ENCODE peak calls at places on chromosomes 5 and 9, in six cellular contexts. E, L, T, D, Y and M are unnamed samples.

GRCh38 chr9:69674112-69674511 is 1.9 kb upstream of the APBA1 start:
- DNase-seq in E (no peak), D (no peak), T (no peak), L (no peak), Y (no peak), M (peak)

GRCh38 chr5:124393564-124394379 is 352.7 kb downstream of the ZNF608 start:
- DNase-seq in T (no peak), E (no peak), L (no peak), D (peak), Y (no peak), M (no peak)

GRCh38 chr9:70802758-70803436 is 318.5 kb downstream of the TRPM3 start:
- DNase-seq in L (no peak), D (no peak), Y (no peak), T (no peak), E (no peak), M (no peak)

GRCh38 chr9:136619742-136620440 is 42.8 kb upstream of the EGFL7 start:
- DNase-seq in E (no peak), D (no peak), L (no peak), Y (no peak), T (no peak), M (no peak)

GRCh38 chr5:43161244-43161643 is 30.8 kb upstream of the NIM1K start:
- DNase-seq in Y (no peak), D (no peak), T (no peak), E (no peak), L (no peak), M (no peak)

GRCh38 chr5:68267044-68267443 is 51.5 kb downstream of the PIK3R1 start:
- DNase-seq in E (no peak), D (no peak), Y (no peak), T (no peak), L (no peak), M (no peak)

GRCh38 chr9:74953235-74953741 is 576 bp upstream of the C9orf40 start:
- DNase-seq in Y (peak), T (no peak), D (peak), L (no peak), E (no peak), M (no peak)

GRCh38 chr5:16980983-16981382 is 44.9 kb upstream of the MYO10 start:
- DNase-seq in Y (peak), L (peak), D (no peak), E (no peak), T (no peak), M (no peak)

GRCh38 chr5:145939532-145940065 is 3.2 kb downstream of the SH3RF2 start:
- DNase-seq in Y (no peak), D (no peak), L (no peak), E (no peak), T (no peak), M (no peak)

GRCh38 chr5:172443441-172444109 is 10.8 kb downstream of the SH3PXD2B start:
- DNase-seq in D (peak), L (peak), T (no peak), E (peak), Y (peak), M (peak)

GRCh38 chr9:73219985-73220626 is 68.4 kb downstream of the ANXA1 start:
- DNase-seq in T (no peak), L (no peak), E (no peak), D (no peak), Y (peak), M (peak)

GRCh38 chr5:78899922-78900362 is 85.2 kb downstream of the ARSB start:
- DNase-seq in L (peak), D (no peak), Y (peak), T (peak), E (no peak), M (no peak)

GRCh38 chr5:643811-644271 is 31.7 kb downstream of the CEP72 start:
- DNase-seq in Y (no peak), T (no peak), E (no peak), D (no peak), L (no peak), M (no peak)

GRCh38 chr5:41432481-41433253 is 77.7 kb downstream of the PLCXD3 start:
- DNase-seq in D (no peak), T (no peak), Y (no peak), E (no peak), L (no peak), M (no peak)

GRCh38 chr5:91586232-91586631 is 203.1 kb upstream of the ARRDC3 start:
- DNase-seq in E (no peak), L (no peak), D (no peak), Y (no peak), T (no peak), M (no peak)

GRCh38 chr5:86175224-86175623 is 442.5 kb upstream of the COX7C start:
- DNase-seq in Y (no peak), T (no peak), L (no peak), D (no peak), E (no peak), M (no peak)

GRCh38 chr5:170115925-170116324 is 10.2 kb downstream of the FOXI1 start:
- DNase-seq in E (no peak), Y (no peak), D (no peak), L (no peak), T (no peak), M (no peak)

GRCh38 chr5:51395245-51395644 is 12.0 kb downstream of the ISL1 start:
- DNase-seq in E (no peak), T (no peak), L (no peak), D (no peak), Y (no peak), M (no peak)

GRCh38 chr9:36194326-36195000 is 3.7 kb downstream of the CLTA start:
- DNase-seq in E (no peak), T (no peak), D (no peak), Y (no peak), L (no peak), M (peak)

GRCh38 chr5:9456435-9457042 is 89.3 kb downstream of the SEMA5A start:
- DNase-seq in D (no peak), E (no peak), T (no peak), Y (peak), L (no peak), M (no peak)

GRCh38 chr5:123512631-123513461 is 869 bp downstream of the CSNK1G3 start:
- DNase-seq in Y (peak), D (peak), L (peak), E (peak), T (peak), M (peak)

GRCh38 chr9:121906074-121906520 is 187.0 kb downstream of the TTLL11 start:
- DNase-seq in L (no peak), Y (peak), E (no peak), D (no peak), T (no peak), M (peak)

GRCh38 chr5:849651-850301 is 1.0 kb downstream of the ZDHHC11 start:
- DNase-seq in T (no peak), Y (no peak), E (no peak), D (no peak), L (no peak), M (no peak)

GRCh38 chr9:93435386-93435785 is 16.1 kb upstream of the FAM120A start:
- DNase-seq in D (no peak), E (no peak), T (no peak), Y (no peak), L (no peak), M (no peak)

GRCh38 chr5:78806544-78806943 is 158.0 kb upstream of the LHFPL2 start:
- DNase-seq in E (no peak), Y (peak), T (no peak), L (peak), D (no peak), M (peak)

GRCh38 chr9:127452481-127453092 is 1.3 kb downstream of the LRSAM1 start:
- DNase-seq in L (no peak), D (no peak), Y (peak), E (peak), T (no peak), M (no peak)